ENCODE peak calls at places on chromosomes 6 and 20, in four cellular contexts. E is H1, T is IMR-90, Z is H9. M is an unnamed sample.

GRCh38 chr6:93562566-93562965 is 143.2 kb upstream of the EPHA7 start:
- DNase-seq in E (no peak), T (no peak), Z (no peak), M (no peak)

GRCh38 chr6:111648100-111648499 is 42.4 kb upstream of the TRAF3IP2 start:
- DNase-seq in E (no peak), T (no peak), Z (no peak), M (no peak)

GRCh38 chr20:14491436-14491835 is 154.0 kb upstream of the FLRT3 start:
- DNase-seq in E (no peak), T (no peak), Z (no peak), M (no peak)

GRCh38 chr6:77762386-77762785 is 109.5 kb downstream of the MEI4 start:
- DNase-seq in E (no peak), T (no peak), Z (no peak), M (no peak)

GRCh38 chr6:90442366-90442765 is 144.5 kb downstream of the MAP3K7 start:
- DNase-seq in E (no peak), T (peak; percentile 22), Z (no peak), M (no peak)

GRCh38 chr20:49938173-49939163 is 2.3 kb downstream of the RNF114 start:
- DNase-seq in E (no peak), T (peak; percentile 82), Z (no peak), M (no peak)

GRCh38 chr6:109523478-109523877 is 40.5 kb upstream of the ZBTB24 start:
- DNase-seq in E (no peak), T (peak; percentile 40), Z (no peak), M (no peak)

GRCh38 chr6:158706369-158706982 is 56.6 kb downstream of the SYTL3 start:
- DNase-seq in E (no peak), T (peak; percentile 51), Z (peak; percentile 78), M (peak; percentile 96)

GRCh38 chr6:139820191-139820590 is 445.7 kb upstream of the CITED2 start:
- DNase-seq in E (no peak), T (peak; percentile 81), Z (no peak), M (no peak)

GRCh38 chr6:39203804-39204495 is 25.3 kb downstream of the KCNK5 start:
- DNase-seq in E (no peak), T (no peak), Z (peak; percentile 51), M (peak; percentile 68)

GRCh38 chr20:346640-347316 is at the start of gene NRSN2:
- DNase-seq in E (peak; percentile 74), T (peak; percentile 62), Z (peak; percentile 66), M (peak; percentile 83)

GRCh38 chr20:21053002-21053762 is 53.0 kb downstream of the LINC00237 start:
- DNase-seq in E (peak; percentile 53), T (no peak), Z (no peak), M (peak; percentile 53)

GRCh38 chr20:21048841-21049273 is 57.3 kb downstream of the LINC00237 start:
- DNase-seq in E (peak; percentile 96), T (no peak), Z (peak; percentile 79), M (peak; percentile 74)

GRCh38 chr20:21052686-21053001 is 53.5 kb downstream of the LINC00237 start:
- DNase-seq in E (peak; percentile 35), T (no peak), Z (no peak), M (no peak)

GRCh38 chr20:21050710-21051109 is 55.4 kb downstream of the LINC00237 start:
- DNase-seq in E (peak; percentile 26), T (no peak), Z (no peak), M (no peak)

GRCh38 chr20:21052241-21052640 is 53.9 kb downstream of the LINC00237 start:
- DNase-seq in E (peak; percentile 36), T (no peak), Z (no peak), M (no peak)
- H2BK15ac ChIP-seq in E (no peak overlapping the region), T (no peak overlapping the region), Z (no peak overlapping the region), M (no peak overlapping the region)

GRCh38 chr6:28281288-28282064 is at the start of gene PGBD1:
- DNase-seq in E (peak; percentile 92), T (peak; percentile 77), Z (peak; percentile 88), M (peak; percentile 87)
- H3K4ac ChIP-seq in E (no peak within 1 kb of the TSS), T (peak within 1 kb of the TSS; percentile 93), Z (no peak within 1 kb of the TSS), M (peak within 1 kb of the TSS; percentile 95)

GRCh38 chr6:33895296-33895695 is 91.5 kb upstream of the MLN start:
- DNase-seq in E (no peak), T (no peak), Z (no peak), M (no peak)
- H2BK15ac ChIP-seq in E (no peak overlapping the region), T (no peak overlapping the region), Z (no peak overlapping the region), M (no peak overlapping the region)

GRCh38 chr6:132624175-132624574 is at the start of gene TAAR2:
- DNase-seq in E (no peak), T (no peak), Z (no peak), M (no peak)
- H3K4ac ChIP-seq in E (no peak within 1 kb of the TSS), T (no peak within 1 kb of the TSS), Z (no peak within 1 kb of the TSS), M (no peak within 1 kb of the TSS)

GRCh38 chr20:32611286-32611685 is 26.2 kb upstream of the NOL4L start:
- DNase-seq in E (no peak), T (no peak), Z (no peak), M (no peak)
- H2BK15ac ChIP-seq in E (no peak overlapping the region), T (no peak overlapping the region), Z (no peak overlapping the region), M (no peak overlapping the region)

DNA sequence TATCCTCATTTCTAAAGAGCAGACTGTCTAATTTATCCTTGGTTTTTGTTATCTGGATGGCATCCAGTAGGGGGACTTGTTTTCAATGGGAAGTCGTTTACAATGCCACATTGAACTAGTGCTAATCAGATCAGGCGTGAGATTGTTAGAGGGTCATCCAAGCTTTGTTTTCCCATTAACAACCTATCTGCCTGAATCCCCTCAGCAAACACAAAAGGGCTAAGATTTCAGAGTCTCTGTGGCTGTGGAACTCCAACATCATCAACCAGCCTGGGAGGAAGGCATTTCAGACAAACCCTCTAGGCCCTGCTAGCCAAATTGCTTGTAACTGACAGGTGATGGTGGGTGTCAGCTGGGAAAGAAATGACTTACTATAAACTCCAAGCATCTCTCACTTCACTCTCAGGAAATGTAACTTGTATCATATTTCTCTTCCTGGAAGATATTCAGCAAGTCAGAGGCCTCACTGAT is 47.7 kb downstream of the COL19A1 start:
- DNase-seq in E (no peak), T (peak; percentile 4), Z (no peak), M (peak; percentile 93)
- H3K4ac ChIP-seq in E (no peak overlapping the region), T (no peak overlapping the region), Z (no peak overlapping the region), M (no peak overlapping the region)

DNA sequence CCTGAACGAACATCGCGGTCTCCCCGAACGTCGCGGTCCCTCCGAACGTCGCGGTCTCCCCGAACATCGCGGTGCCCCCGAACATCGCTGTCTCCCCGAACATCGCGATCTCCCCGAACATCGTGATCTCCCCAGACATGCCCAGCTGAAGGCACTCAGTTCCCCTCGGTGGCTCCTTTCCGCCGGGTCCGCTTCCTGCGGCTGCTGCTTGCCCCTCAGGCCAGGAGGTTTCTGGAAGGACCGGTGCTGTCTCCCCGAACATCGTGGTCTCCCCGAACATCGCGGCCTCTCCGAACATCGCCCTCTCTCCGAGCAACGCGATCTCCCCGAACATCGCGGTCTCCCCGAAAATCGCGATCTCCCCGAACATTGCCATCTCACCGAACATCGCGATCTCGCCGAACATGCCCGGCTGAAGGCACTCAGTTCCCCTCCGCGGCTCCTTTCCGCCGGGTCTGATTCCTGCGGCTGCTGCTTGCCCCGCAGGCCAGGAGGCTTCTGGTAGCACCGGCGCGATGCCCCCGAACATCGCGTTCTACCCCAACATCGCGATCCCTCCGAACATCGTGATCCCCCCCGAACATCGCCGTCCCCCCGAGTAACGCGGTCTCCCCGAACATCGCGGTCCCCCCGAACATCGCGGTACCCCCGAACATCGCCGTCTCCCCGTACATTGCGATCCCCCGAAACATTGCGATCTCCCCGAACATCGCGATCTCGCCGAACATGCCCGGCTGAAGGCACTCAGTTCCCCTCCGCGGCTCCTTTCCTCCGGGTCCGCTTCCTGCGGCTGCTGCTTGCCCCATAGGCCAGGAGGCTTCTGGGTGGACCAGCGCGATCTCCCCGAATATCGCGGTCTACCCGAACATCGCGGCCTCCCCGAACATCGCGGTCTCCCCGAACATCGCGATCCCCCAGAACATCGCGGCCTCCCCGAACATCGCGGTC is 774 bp downstream of the ULBP1 start:
- DNase-seq in E (peak; percentile 76), T (peak; percentile 16), Z (peak; percentile 50), M (peak; percentile 48)
- H2BK15ac ChIP-seq in E (peak overlapping the region; percentile 88), T (no peak overlapping the region), Z (no peak overlapping the region), M (no peak overlapping the region)

GRCh38 chr6:43426928-43427405 is 374 bp upstream of the ABCC10 start:
- DNase-seq in E (no peak), T (no peak), Z (no peak), M (no peak)
- H3K4ac ChIP-seq in E (no peak overlapping the region), T (peak overlapping the region; percentile 94), Z (no peak overlapping the region), M (no peak overlapping the region)

GRCh38 chr6:170135041-170135440 is 155.8 kb downstream of the DLL1 start:
- DNase-seq in E (no peak), T (no peak), Z (no peak), M (no peak)

GRCh38 chr6:170135821-170136471 is 154.9 kb downstream of the DLL1 start:
- DNase-seq in E (no peak), T (no peak), Z (peak; percentile 26), M (no peak)

GRCh38 chr6:170136541-170137175 is 154.2 kb downstream of the DLL1 start:
- DNase-seq in E (no peak), T (no peak), Z (peak; percentile 19), M (no peak)

GRCh38 chr6:170134077-170135040 is 156.5 kb downstream of the DLL1 start:
- DNase-seq in E (peak; percentile 33), T (no peak), Z (no peak), M (no peak)

DNA sequence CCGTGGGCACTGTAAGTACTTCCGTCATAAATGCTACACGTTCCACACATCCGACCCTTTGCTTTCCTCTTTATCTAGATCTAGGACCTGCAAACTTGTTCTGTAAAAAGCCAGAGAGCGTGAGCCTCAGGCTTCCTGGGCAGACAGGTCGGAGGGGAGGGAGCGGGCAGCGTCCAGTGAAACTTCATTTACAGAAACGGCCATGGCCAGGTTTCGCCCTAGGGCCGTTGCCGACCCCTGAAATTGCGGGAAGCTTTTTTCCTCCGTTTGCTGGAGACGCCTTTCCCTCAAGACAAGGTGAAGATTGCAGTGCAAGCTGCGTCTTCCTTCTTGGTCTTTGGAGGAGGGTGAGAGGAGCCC is 155.4 kb downstream of the DLL1 start:
- DNase-seq in E (no peak), T (no peak), Z (no peak), M (no peak)
- H2BK15ac ChIP-seq in E (no peak overlapping the region), T (no peak overlapping the region), Z (no peak overlapping the region), M (no peak overlapping the region)